ENCODE peak calls at places on chromosomes 7 and 10, in four cellular contexts. One of them, this sample, is unnamed.

GRCh38 chr7:64893401-64893800 is 9.7 kb upstream of the ZNF273 start:
- DNase-seq in brain microvascular endothelial cell: no peak
- DNase-seq in activated CD4-positive, alpha-beta T cell treated with anti-CD3 and anti-CD28 coated beads, Interleukin-2, amount 10 ng/mL, durations not matched to agents 24 days and 14 days: no peak
- DNase-seq in H54: no peak
- DNase-seq in this sample: no peak

GRCh38 chr7:83413831-83414230 is 235.1 kb downstream of the SEMA3E start:
- DNase-seq in brain microvascular endothelial cell: peak
- DNase-seq in activated CD4-positive, alpha-beta T cell treated with anti-CD3 and anti-CD28 coated beads, Interleukin-2, amount 10 ng/mL, durations not matched to agents 24 days and 14 days: no peak
- DNase-seq in H54: no peak
- DNase-seq in this sample: no peak

GRCh38 chr7:44969701-44970494 is 8.9 kb downstream of the MYO1G start:
- DNase-seq in brain microvascular endothelial cell: no peak
- DNase-seq in activated CD4-positive, alpha-beta T cell treated with anti-CD3 and anti-CD28 coated beads, Interleukin-2, amount 10 ng/mL, durations not matched to agents 24 days and 14 days: no peak
- DNase-seq in H54: no peak
- DNase-seq in this sample: no peak

GRCh38 chr10:74589226-74589673 is 237.2 kb upstream of the KAT6B start:
- DNase-seq in brain microvascular endothelial cell: peak
- DNase-seq in activated CD4-positive, alpha-beta T cell treated with anti-CD3 and anti-CD28 coated beads, Interleukin-2, amount 10 ng/mL, durations not matched to agents 24 days and 14 days: peak
- DNase-seq in H54: peak
- DNase-seq in this sample: peak

GRCh38 chr7:125465527-125465926 is 535.9 kb upstream of the POT1 start:
- DNase-seq in brain microvascular endothelial cell: no peak
- DNase-seq in activated CD4-positive, alpha-beta T cell treated with anti-CD3 and anti-CD28 coated beads, Interleukin-2, amount 10 ng/mL, durations not matched to agents 24 days and 14 days: no peak
- DNase-seq in H54: no peak
- DNase-seq in this sample: no peak

GRCh38 chr7:3805151-3805550 is 504.1 kb downstream of the SDK1 start:
- DNase-seq in brain microvascular endothelial cell: peak
- DNase-seq in activated CD4-positive, alpha-beta T cell treated with anti-CD3 and anti-CD28 coated beads, Interleukin-2, amount 10 ng/mL, durations not matched to agents 24 days and 14 days: no peak
- DNase-seq in H54: peak
- DNase-seq in this sample: peak

GRCh38 chr10:69656719-69657269 is 26.7 kb downstream of the FAM241B start:
- DNase-seq in brain microvascular endothelial cell: no peak
- DNase-seq in activated CD4-positive, alpha-beta T cell treated with anti-CD3 and anti-CD28 coated beads, Interleukin-2, amount 10 ng/mL, durations not matched to agents 24 days and 14 days: no peak
- DNase-seq in H54: no peak
- DNase-seq in this sample: no peak

GRCh38 chr10:79449181-79450146 is 4.0 kb upstream of the ZCCHC24 start:
- DNase-seq in brain microvascular endothelial cell: no peak
- DNase-seq in activated CD4-positive, alpha-beta T cell treated with anti-CD3 and anti-CD28 coated beads, Interleukin-2, amount 10 ng/mL, durations not matched to agents 24 days and 14 days: no peak
- DNase-seq in H54: no peak
- DNase-seq in this sample: no peak

GRCh38 chr7:47277321-47277781 is 304.6 kb downstream of the TNS3 start:
- DNase-seq in brain microvascular endothelial cell: no peak
- DNase-seq in activated CD4-positive, alpha-beta T cell treated with anti-CD3 and anti-CD28 coated beads, Interleukin-2, amount 10 ng/mL, durations not matched to agents 24 days and 14 days: no peak
- DNase-seq in H54: no peak
- DNase-seq in this sample: no peak

GRCh38 chr10:115093286-115093775 is at the start of gene ATRNL1:
- DNase-seq in brain microvascular endothelial cell: no peak
- DNase-seq in activated CD4-positive, alpha-beta T cell treated with anti-CD3 and anti-CD28 coated beads, Interleukin-2, amount 10 ng/mL, durations not matched to agents 24 days and 14 days: no peak
- DNase-seq in H54: no peak
- DNase-seq in this sample: no peak

GRCh38 chr10:131853610-131853964 is 47.2 kb upstream of the PPP2R2D start:
- DNase-seq in brain microvascular endothelial cell: no peak
- DNase-seq in activated CD4-positive, alpha-beta T cell treated with anti-CD3 and anti-CD28 coated beads, Interleukin-2, amount 10 ng/mL, durations not matched to agents 24 days and 14 days: no peak
- DNase-seq in H54: no peak
- DNase-seq in this sample: no peak

GRCh38 chr10:30353851-30354250 is 4.8 kb upstream of the MTPAP start:
- DNase-seq in brain microvascular endothelial cell: peak
- DNase-seq in activated CD4-positive, alpha-beta T cell treated with anti-CD3 and anti-CD28 coated beads, Interleukin-2, amount 10 ng/mL, durations not matched to agents 24 days and 14 days: peak
- DNase-seq in H54: peak
- DNase-seq in this sample: no peak

GRCh38 chr7:17989546-17989945 is 38.1 kb downstream of the PRPS1L1 start:
- DNase-seq in brain microvascular endothelial cell: peak
- DNase-seq in activated CD4-positive, alpha-beta T cell treated with anti-CD3 and anti-CD28 coated beads, Interleukin-2, amount 10 ng/mL, durations not matched to agents 24 days and 14 days: no peak
- DNase-seq in H54: peak
- DNase-seq in this sample: no peak